ENCODE peak calls at places on chromosomes 13 and 19, in five cellular contexts. L, F, A, S and T are unnamed samples.

GRCh38 chr13:19152403-19152802 is 29.2 kb downstream of the TUBA3C start:
- DNase-seq in S (no peak), L (no peak), F (no peak), A (no peak), T (no peak)

GRCh38 chr13:45219938-45220375 is 19.1 kb upstream of the KCTD4 start:
- DNase-seq in F (peak), A (no peak), S (no peak), L (no peak), T (no peak)

GRCh38 chr19:20278342-20278741 is 111.3 kb downstream of the ZNF486 start:
- DNase-seq in F (no peak), L (no peak), A (no peak), S (peak), T (no peak)

GRCh38 chr19:48739835-48740704 is at the start of gene RASIP1:
- DNase-seq in S (no peak), L (no peak), A (no peak), F (no peak), T (no peak)

GRCh38 chr19:55958356-55958755 is 10.7 kb downstream of the NLRP8 start:
- DNase-seq in F (no peak), S (peak), A (no peak), L (no peak), T (no peak)

GRCh38 chr13:39604736-39605135 is 1.7 kb upstream of the LHFPL6 start:
- DNase-seq in F (no peak), A (no peak), S (no peak), L (no peak), T (no peak)

GRCh38 chr19:19214892-19215291 is 3.1 kb downstream of the NCAN start:
- DNase-seq in A (no peak), F (no peak), L (peak), S (peak), T (no peak)

GRCh38 chr19:38394488-38394887 is 6.0 kb downstream of the SPRED3 start:
- DNase-seq in S (peak), F (no peak), A (no peak), L (no peak), T (no peak)

GRCh38 chr19:7595466-7596133 is at the start of gene CAMSAP3:
- DNase-seq in A (no peak), F (no peak), S (peak), L (peak), T (peak)

GRCh38 chr19:33156354-33156753 is 24.4 kb downstream of the WDR88 start:
- DNase-seq in S (peak), L (peak), F (no peak), A (no peak), T (no peak)

GRCh38 chr13:49560270-49561063 is 24.9 kb downstream of the RCBTB1 start:
- DNase-seq in F (no peak), A (no peak), L (no peak), S (peak), T (no peak)

GRCh38 chr19:39428309-39429112 is 7.2 kb downstream of the RPS16 start:
- DNase-seq in F (no peak), L (no peak), A (no peak), S (peak), T (no peak)

GRCh38 chr13:112970552-112971287 is 1.7 kb downstream of the MCF2L start:
- DNase-seq in S (no peak), A (no peak), F (no peak), L (no peak), T (no peak)

GRCh38 chr19:51777570-51778460 is 16.8 kb downstream of the FPR2 start:
- DNase-seq in L (peak), F (peak), S (peak), A (no peak), T (peak)

GRCh38 chr19:20840371-20840770 is 64.3 kb downstream of the ZNF66 start:
- DNase-seq in L (no peak), F (no peak), S (no peak), A (no peak), T (no peak)

GRCh38 chr19:30066781-30067759 is 125.0 kb downstream of the URI1 start:
- DNase-seq in A (no peak), L (no peak), S (no peak), F (no peak), T (peak)

GRCh38 chr19:31258211-31259052 is 90.8 kb downstream of the TSHZ3 start:
- DNase-seq in S (no peak), L (no peak), A (no peak), F (no peak), T (peak)

GRCh38 chr19:36986601-36987000 is 70.5 kb downstream of the ZNF568 start:
- DNase-seq in F (no peak), S (no peak), A (no peak), L (no peak), T (no peak)

GRCh38 chr19:37950471-37951175 is 43.6 kb downstream of the SIPA1L3 start:
- DNase-seq in S (no peak), A (no peak), L (no peak), F (no peak), T (no peak)

GRCh38 chr13:89282241-89282640 is 1611.1 kb downstream of the SLITRK5 start:
- DNase-seq in F (no peak), A (no peak), S (no peak), L (no peak), T (no peak)

GRCh38 chr19:582497-583197 is 7.0 kb upstream of the HCN2 start:
- DNase-seq in L (no peak), A (no peak), F (no peak), S (no peak), T (no peak)

GRCh38 chr19:46717716-46718143 is 816 bp upstream of the PRKD2 start:
- DNase-seq in A (no peak), S (no peak), L (no peak), F (no peak), T (no peak)

GRCh38 chr13:51760592-51760991 is 43.4 kb downstream of the DHRS12 start:
- DNase-seq in L (no peak), A (no peak), F (no peak), S (no peak), T (no peak)

GRCh38 chr13:51764184-51765141 is 39.5 kb downstream of the DHRS12 start:
- DNase-seq in L (no peak), A (peak), F (no peak), S (peak), T (no peak)

GRCh38 chr13:51761638-51762350 is 42.2 kb downstream of the DHRS12 start:
- DNase-seq in F (no peak), L (no peak), A (no peak), S (no peak), T (no peak)

GRCh38 chr13:51765142-51765515 is 38.8 kb downstream of the DHRS12 start:
- DNase-seq in L (no peak), A (no peak), S (no peak), F (no peak), T (no peak)

DNA sequence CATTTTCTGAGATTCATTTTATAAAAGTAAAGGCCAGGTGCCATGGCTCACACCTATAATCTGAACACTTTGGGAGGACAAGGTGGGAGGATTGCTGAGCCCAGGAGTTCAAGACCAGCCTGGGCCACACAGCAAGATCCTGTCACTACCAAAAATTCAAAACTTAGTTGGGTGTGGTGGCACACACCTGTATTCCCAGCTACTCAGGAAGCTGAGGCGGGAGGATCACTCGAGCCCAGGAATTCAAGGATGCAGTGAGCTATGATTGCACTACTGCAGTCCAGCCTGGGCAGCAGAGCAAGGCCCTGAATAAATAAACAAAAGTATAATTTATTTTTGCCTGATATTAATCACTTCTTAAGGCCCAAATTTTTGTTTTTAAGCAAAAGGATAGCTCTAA is 40.5 kb downstream of the DHRS12 start:
- DNase-seq in L (no peak), S (no peak), A (no peak), F (no peak), T (no peak)
- H3K27ac ChIP-seq in L (no peak), S (peak), A (peak), F (no peak), T (no peak)

DNA sequence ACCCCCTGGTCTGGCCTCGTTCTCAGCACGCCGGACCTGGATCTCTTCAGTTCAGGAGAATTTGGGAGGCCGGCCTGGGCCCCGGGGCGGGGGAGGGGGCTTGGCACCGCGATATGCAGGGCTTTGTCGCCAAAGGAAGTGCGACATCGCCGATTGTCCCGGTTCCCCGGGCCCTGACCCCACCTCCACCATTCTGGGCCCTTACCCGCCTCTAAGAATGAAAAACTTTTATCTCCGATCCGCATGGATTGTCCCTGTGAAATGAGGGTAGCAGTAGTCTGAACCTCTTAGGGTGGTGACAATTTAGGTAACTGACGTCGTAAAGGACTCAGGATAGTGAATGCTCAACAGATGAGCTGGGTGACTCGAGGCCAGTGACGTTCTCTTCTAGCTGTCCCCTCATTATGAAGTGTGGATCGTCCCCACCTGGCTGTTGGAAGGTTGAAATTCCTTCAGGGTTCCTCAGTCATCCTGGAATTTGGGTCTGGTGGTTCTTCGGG is 649 bp downstream of the DDA1 start:
- DNase-seq in S (no peak), L (no peak), F (no peak), A (no peak), T (no peak)
- TF ChIP-seq ZBTB33 in S (no peak), L (no peak), F (no peak), A (no peak), T (no peak)

DNA sequence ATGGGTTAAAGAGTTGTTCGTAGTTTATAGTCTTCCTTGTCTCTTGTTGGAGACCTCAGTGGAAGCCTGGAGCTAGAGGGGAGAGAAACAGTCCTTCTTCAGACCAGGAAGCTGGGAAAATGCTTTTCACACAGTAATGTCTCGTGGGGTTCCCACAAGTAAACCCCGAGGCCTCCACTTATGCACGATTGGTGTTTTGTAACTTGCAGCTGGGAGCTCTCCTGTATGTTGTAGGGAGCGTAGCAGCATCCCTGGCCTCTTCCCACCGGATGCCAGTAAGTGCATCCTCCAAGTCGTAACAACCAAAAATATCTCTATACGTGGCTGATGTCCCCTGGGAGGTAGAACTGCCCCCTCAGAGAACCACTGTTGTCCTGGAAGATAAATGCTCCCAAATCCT is 3.5 kb downstream of the CHAF1A start:
- DNase-seq in F (no peak), A (no peak), L (no peak), S (no peak), T (no peak)
- H3K27ac ChIP-seq in F (no peak), A (no peak), L (no peak), S (peak), T (no peak)

GRCh38 chr13:27311518-27312208 is 41.0 kb downstream of the RASL11A start:
- DNase-seq in S (no peak), A (no peak), F (no peak), L (no peak), T (no peak)

GRCh38 chr13:27313742-27314141 is 43.1 kb downstream of the RASL11A start:
- DNase-seq in S (no peak), L (no peak), F (no peak), A (no peak), T (no peak)

GRCh38 chr13:27308941-27309340 is 38.3 kb downstream of the RASL11A start:
- DNase-seq in F (no peak), L (no peak), S (no peak), A (no peak), T (no peak)

GRCh38 chr13:27309401-27309958 is 38.9 kb downstream of the RASL11A start:
- DNase-seq in S (no peak), A (no peak), F (peak), L (no peak), T (no peak)

DNA sequence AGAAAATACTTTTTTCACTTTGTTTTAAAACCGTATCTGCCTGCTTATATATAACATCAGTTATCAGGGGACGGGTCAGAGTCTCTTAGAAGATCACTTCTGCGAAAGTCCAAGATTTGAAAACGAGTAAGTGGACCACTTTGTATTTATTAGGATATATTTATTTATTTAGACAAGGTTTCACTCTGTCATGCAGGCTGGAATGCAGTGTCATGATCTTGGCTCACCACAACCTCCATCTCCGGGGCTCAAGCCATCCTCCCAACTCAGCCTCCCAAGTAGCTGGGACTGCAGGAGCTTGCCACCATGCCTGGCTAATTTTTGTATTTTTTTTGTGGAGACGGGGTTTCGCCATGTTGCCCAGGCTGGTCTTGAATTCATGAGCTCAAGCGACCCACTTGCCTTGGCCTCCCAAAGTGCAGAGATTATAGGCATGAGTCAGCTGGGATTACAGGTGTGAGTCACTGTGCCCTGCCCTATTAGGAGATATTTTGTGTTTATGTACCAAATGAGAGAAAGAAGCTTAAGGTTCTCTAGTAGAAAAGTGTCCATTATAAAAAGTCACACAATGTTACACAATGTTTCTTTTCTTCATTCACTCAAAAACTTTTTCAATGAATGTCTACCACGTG is 39.5 kb downstream of the RASL11A start:
- DNase-seq in A (no peak), F (peak), L (no peak), S (no peak), T (no peak)
- TF ChIP-seq ZBTB33 in A (no peak), F (no peak), L (no peak), S (no peak), T (no peak)

DNA sequence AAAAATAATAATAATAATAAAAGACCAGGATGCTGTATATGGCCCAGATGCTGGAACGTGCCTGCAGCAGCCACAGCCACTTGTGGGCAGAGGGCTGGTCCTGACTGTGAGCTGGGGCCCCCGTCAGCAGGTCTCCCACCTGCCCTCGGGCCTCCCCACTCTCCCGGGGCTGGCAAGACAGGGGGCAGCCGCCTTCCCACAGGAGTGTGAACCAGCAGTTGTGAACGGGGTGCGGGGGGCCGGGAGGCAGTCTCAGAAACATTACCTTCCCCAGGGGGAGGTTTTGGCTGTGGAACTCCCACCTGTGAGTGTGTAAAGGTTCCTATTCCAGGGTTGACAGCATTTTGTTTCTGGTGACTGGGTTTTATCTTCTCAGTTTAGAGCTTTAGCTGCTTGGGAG is 151.4 kb downstream of the KDM4B start:
- DNase-seq in L (no peak), S (no peak), F (no peak), A (no peak), T (no peak)
- H3K27ac ChIP-seq in L (no peak), S (no peak), F (no peak), A (no peak), T (no peak)